ENCODE peak calls at places on chromosome 15, in seven cellular contexts. U is NB4, I is heart left ventricle, Q is Peyer's patch, K is tibial nerve, E is uterus, H is IMR-90. N is an unnamed sample.

GRCh38 chr15:63369296-63369695 is 12.3 kb downstream of the CA12 start:
- DNase-seq in U (no peak), I (no peak), Q (no peak), K (no peak), E (no peak), H (no peak), N (no peak)

GRCh38 chr15:88621789-88622604 is 857 bp downstream of the AEN start:
- DNase-seq in U (peak), I (no peak), Q (peak), K (no peak), E (no peak), H (peak), N (no peak)

GRCh38 chr15:73375755-73376305 is 7.1 kb upstream of the HCN4 start:
- DNase-seq in U (no peak), I (no peak), Q (no peak), K (no peak), E (no peak), H (no peak), N (no peak)

GRCh38 chr15:27683126-27683525 is 416.0 kb downstream of the OCA2 start:
- DNase-seq in U (no peak), I (no peak), Q (no peak), K (no peak), E (no peak), H (no peak), N (no peak)

GRCh38 chr15:66764067-66764428 is 62.0 kb downstream of the SMAD6 start:
- DNase-seq in U (no peak), I (no peak), Q (no peak), K (no peak), E (no peak), H (no peak), N (no peak)

GRCh38 chr15:101807345-101807945 is 4.1 kb downstream of the OR4F6 start:
- DNase-seq in U (no peak), I (no peak), Q (no peak), K (no peak), E (no peak), H (peak), N (no peak)

GRCh38 chr15:98745179-98745578 is 96.8 kb downstream of the IGF1R start:
- DNase-seq in U (no peak), I (no peak), Q (peak), K (no peak), E (no peak), H (no peak), N (no peak)

GRCh38 chr15:55530861-55531313 is 22.9 kb upstream of the DNAAF4 start:
- DNase-seq in U (no peak), I (no peak), Q (no peak), K (no peak), E (no peak), H (peak), N (no peak)

GRCh38 chr15:29873264-29873663 is 51.0 kb upstream of the TJP1 start:
- DNase-seq in U (no peak), I (no peak), Q (no peak), K (no peak), E (no peak), H (peak), N (no peak)

GRCh38 chr15:87227846-87228245 is 1028.7 kb downstream of the NTRK3 start:
- DNase-seq in U (no peak), I (no peak), Q (no peak), K (no peak), E (no peak), H (peak), N (no peak)

GRCh38 chr15:68151277-68151676 is 53.9 kb downstream of the CALML4 start:
- DNase-seq in U (no peak), I (no peak), Q (no peak), K (no peak), E (no peak), H (peak), N (no peak)

GRCh38 chr15:75042730-75043508 is 19.5 kb downstream of the PPCDC start:
- DNase-seq in U (peak), I (peak), Q (peak), K (peak), E (peak), H (peak), N (peak)

GRCh38 chr15:99442268-99442897 is 123.4 kb upstream of the MEF2A start:
- DNase-seq in U (no peak), I (peak), Q (peak), K (peak), E (peak), H (peak), N (peak)

GRCh38 chr15:57387644-57388076 is 11.4 kb downstream of the CGNL1 start:
- DNase-seq in U (no peak), I (no peak), Q (no peak), K (no peak), E (no peak), H (no peak), N (no peak)

GRCh38 chr15:88537591-88538317 is 8.7 kb downstream of the DET1 start:
- DNase-seq in U (no peak), I (no peak), Q (no peak), K (no peak), E (no peak), H (no peak), N (no peak)

GRCh38 chr15:74613953-74614743 is 1.5 kb upstream of the CLK3 start:
- DNase-seq in U (no peak), I (no peak), Q (no peak), K (no peak), E (peak), H (no peak), N (no peak)

GRCh38 chr15:51288143-51289065 is 50.0 kb downstream of the CYP19A1 start:
- DNase-seq in U (no peak), I (no peak), Q (no peak), K (no peak), E (no peak), H (no peak), N (no peak)

GRCh38 chr15:89494941-89495637 is 1.3 kb downstream of the RHCG start:
- DNase-seq in U (peak), I (no peak), Q (peak), K (no peak), E (no peak), H (no peak), N (no peak)

GRCh38 chr15:68921926-68922325 is 8.4 kb upstream of the SPESP1 start:
- DNase-seq in U (no peak), I (no peak), Q (no peak), K (no peak), E (no peak), H (no peak), N (no peak)

GRCh38 chr15:68063606-68064005 is 9.5 kb downstream of the PIAS1 start:
- DNase-seq in U (no peak), I (no peak), Q (no peak), K (no peak), E (no peak), H (no peak), N (no peak)

GRCh38 chr15:30859091-30859874 is 44.4 kb upstream of the FAN1 start:
- DNase-seq in U (peak), I (no peak), Q (peak), K (no peak), E (no peak), H (peak), N (no peak)

GRCh38 chr15:59020321-59020720 is 32.9 kb downstream of the RNF111 start:
- DNase-seq in U (no peak), I (no peak), Q (no peak), K (no peak), E (no peak), H (no peak), N (no peak)

GRCh38 chr15:57122080-57122845 is 203.8 kb downstream of the TCF12 start:
- DNase-seq in U (no peak), I (no peak), Q (no peak), K (no peak), E (no peak), H (no peak), N (no peak)

GRCh38 chr15:69957175-69957574 is 140.5 kb downstream of the TLE3 start:
- DNase-seq in U (peak), I (no peak), Q (no peak), K (no peak), E (no peak), H (no peak), N (peak)
- TF ChIP-seq CTCF in U (no peak), I (no peak), Q (no peak), K (no peak), E (no peak), H (no peak), N (no peak)

DNA sequence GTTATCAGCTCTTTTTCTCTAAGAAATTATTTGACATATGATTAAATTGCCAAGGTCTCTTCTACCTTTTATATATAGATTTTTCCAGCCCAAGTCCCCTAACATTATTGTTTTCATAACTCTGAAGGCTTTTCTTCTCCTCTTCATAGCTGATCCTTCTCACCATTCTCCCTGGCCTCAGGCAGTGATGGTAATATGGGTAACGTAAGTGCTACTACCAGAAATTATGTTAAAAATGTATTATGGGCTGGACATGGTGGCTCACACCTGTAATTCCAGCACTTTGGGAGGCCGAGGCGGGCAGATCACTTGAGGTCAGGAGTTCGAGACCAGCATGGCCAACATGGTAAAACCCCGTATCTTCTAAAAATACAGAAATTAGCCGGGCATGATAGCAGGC is 29.2 kb downstream of the BMF start:
- DNase-seq in U (no peak), I (no peak), Q (no peak), K (no peak), E (no peak), H (no peak), N (no peak)
- H3K4me3 ChIP-seq in U (no peak), I (no peak), Q (no peak), K (no peak), E (no peak), H (no peak), N (no peak)

GRCh38 chr15:79965836-79966630 is 5.0 kb downstream of the BCL2A1 start:
- DNase-seq in U (no peak), I (no peak), Q (no peak), K (no peak), E (no peak), H (peak), N (no peak)

GRCh38 chr15:79964232-79964820 is 6.7 kb downstream of the BCL2A1 start:
- DNase-seq in U (no peak), I (no peak), Q (no peak), K (no peak), E (no peak), H (no peak), N (no peak)

GRCh38 chr15:79957741-79958140 is 13.3 kb downstream of the BCL2A1 start:
- DNase-seq in U (no peak), I (no peak), Q (no peak), K (no peak), E (no peak), H (peak), N (no peak)

GRCh38 chr15:79960502-79961217 is 10.3 kb downstream of the BCL2A1 start:
- DNase-seq in U (no peak), I (no peak), Q (no peak), K (no peak), E (no peak), H (peak), N (no peak)

GRCh38 chr15:79962178-79962577 is 8.8 kb downstream of the BCL2A1 start:
- DNase-seq in U (peak), I (no peak), Q (no peak), K (no peak), E (no peak), H (no peak), N (no peak)
- TF ChIP-seq POLR2A in U (no peak), I (no peak), Q (no peak), K (no peak), E (no peak), H (no peak), N (no peak)

DNA sequence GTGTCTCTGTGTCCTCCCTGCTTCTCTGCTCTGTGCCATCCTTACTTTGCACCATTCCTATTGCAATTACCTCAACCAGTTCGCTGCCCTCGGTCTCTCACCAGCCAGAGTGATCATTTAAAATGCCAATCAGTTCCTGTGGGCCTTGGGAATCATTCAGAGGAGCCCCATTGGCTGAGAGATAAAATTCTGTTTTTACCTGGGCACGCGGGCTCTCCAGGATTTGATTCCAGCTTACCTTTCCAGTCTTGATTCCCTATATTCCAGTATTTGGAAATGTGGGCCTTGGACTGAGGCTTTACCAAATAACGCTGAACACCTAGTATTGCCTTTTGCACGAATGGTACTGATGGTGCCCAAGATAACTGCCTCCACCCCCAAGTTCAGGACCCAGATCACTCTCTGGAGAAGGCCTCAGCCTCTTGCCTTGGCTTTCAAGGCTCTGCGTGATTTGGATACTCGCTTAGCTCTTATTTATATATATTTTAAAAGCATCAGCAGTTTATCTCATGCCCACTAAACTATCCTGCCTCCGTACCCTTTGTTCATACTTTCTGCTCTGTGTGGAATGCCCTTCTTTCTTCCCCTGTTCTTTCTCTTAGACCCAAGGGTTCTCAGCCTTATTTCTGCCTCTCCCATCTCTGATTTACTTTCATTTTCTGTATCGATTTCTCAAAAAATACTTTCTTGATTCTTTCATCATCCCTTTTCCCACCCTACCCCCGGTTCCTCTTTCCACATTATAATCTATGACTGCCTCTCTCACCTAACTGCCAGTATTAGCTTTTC is 905 bp downstream of the PSMA4 start:
- DNase-seq in U (peak), I (no peak), Q (no peak), K (no peak), E (no peak), H (peak), N (no peak)
- TF ChIP-seq CTCF in U (no peak), I (no peak), Q (no peak), K (no peak), E (no peak), H (no peak), N (no peak)

DNA sequence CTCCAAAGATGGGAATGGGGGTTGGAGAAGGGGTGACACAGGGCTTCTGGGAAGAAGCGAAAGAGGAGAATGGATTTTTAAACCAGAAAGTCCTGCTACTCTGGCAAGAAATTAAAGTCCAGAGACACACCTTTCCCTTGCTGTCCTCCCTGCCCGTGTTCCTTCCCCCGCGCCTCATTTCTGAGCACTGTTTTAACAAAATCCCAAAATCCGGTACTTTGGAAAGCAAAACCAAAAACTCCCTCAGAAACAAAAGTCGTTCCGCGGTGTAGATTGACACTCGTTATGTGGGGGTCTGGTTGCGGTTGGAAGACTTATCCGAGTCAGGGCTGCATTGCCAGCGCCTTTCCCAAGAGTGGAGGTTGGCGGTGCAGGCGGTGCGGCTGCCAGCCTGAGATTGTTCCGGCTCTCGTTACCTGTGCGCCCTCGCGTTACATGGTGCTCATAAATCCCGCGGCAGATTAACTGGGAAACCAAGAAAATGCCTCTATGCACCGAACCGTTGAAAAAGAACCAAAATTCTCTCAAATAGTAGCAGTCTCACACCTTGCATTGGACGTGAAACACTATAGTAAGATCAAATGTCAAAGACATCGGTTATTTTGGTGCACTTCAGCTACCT is 217.8 kb downstream of the MEIS2 start:
- DNase-seq in U (no peak), I (peak), Q (no peak), K (no peak), E (no peak), H (no peak), N (no peak)
- H3K4me3 ChIP-seq in U (no peak), I (peak), Q (peak), K (no peak), E (peak), H (peak), N (no peak)

DNA sequence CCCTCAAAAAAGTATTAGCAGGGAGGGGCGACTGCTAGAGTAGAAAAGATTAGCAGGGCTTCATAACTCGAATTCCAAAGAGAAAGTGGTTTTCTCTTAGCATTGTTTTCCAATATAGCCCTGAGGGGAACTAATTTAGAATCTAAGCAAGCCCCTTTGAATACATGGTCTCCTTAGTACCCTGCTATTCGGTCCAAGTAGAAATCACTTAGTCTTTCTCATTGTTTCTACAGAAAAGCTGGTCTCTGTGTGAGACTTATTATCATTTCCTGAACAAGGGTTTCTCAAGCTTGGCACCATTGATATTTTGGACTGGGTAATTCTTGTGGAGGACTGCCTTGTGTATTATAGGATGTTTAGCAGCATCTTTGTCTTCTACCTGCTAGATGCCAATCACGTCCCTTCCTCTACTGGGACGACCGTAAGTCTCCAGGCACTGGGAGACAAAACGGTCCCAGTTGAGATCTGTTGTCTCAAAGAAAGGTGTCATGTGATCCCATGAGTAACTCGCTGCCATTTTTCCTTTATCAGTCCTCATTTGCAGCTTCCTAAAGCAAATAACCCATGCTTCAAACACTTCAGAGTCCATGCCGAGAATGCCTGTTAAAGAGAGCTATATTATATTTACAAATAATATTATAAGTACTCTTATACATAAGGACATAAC is 230.7 kb upstream of the SLCO3A1 start:
- DNase-seq in U (no peak), I (no peak), Q (no peak), K (no peak), E (no peak), H (no peak), N (no peak)
- TF ChIP-seq POLR2A in U (no peak), I (no peak), Q (no peak), K (no peak), E (no peak), H (no peak), N (no peak)

N was measured in lower leg skin.